ENCODE peak calls at places on chromosomes 13 and 19, in eight cellular contexts. D is PC-3, E is tibial artery, M is OCI-LY7, V is lung, H is BE2C, B is A673, J is fibroblast of lung. Y is an unnamed sample. For H3K4me1, the result is how much of the 10 kb centered on the place peaks cover.

GRCh38 chr13:40189885-40190655 is 476.4 kb downstream of the FOXO1 start:
- DNase-seq in J (peak), D (no peak), H (no peak), M (no peak), V (no peak), B (no peak), E (no peak), Y (no peak)

GRCh38 chr19:35621708-35622107 is 7.1 kb upstream of the RBM42 start:
- DNase-seq in J (no peak), D (no peak), B (no peak), M (no peak), H (no peak), E (no peak), V (no peak), Y (no peak)

GRCh38 chr13:41050041-41050440 is 11.3 kb upstream of the WBP4 start:
- DNase-seq in M (no peak), D (no peak), V (no peak), B (no peak), H (no peak), E (no peak), J (no peak), Y (no peak)

GRCh38 chr19:53898680-53899341 is 10.3 kb upstream of the CACNG7 start:
- DNase-seq in E (no peak), M (no peak), D (no peak), H (peak), V (no peak), B (peak), J (no peak), Y (no peak)

GRCh38 chr19:15154002-15154612 is 46.7 kb downstream of the NOTCH3 start:
- DNase-seq in B (peak), J (peak), H (peak), M (peak), V (no peak), D (peak), E (peak), Y (peak)

GRCh38 chr13:24063281-24063851 is 97.2 kb upstream of the SPATA13 start:
- DNase-seq in B (no peak), E (no peak), M (no peak), H (no peak), J (peak), V (no peak), D (no peak), Y (no peak)

GRCh38 chr19:17766543-17767131 is 15.4 kb downstream of the FCHO1 start:
- DNase-seq in E (peak), H (peak), B (peak), J (peak), D (peak), V (peak), M (peak), Y (peak)

GRCh38 chr19:18832331-18833140 is 777 bp downstream of the UPF1 start:
- DNase-seq in V (no peak), D (peak), J (no peak), E (no peak), B (no peak), M (peak), H (no peak), Y (no peak)

GRCh38 chr19:47362321-47362720 is 13.2 kb downstream of the DHX34 start:
- DNase-seq in J (no peak), D (no peak), E (no peak), M (no peak), B (no peak), V (no peak), H (no peak), Y (no peak)

GRCh38 chr13:94205896-94206295 is 273.6 kb downstream of the DCT start:
- DNase-seq in E (no peak), M (no peak), D (no peak), J (no peak), H (no peak), B (no peak), V (no peak), Y (no peak)

GRCh38 chr19:6219592-6220290 is 60.0 kb downstream of the MLLT1 start:
- DNase-seq in V (no peak), M (no peak), B (no peak), H (peak), J (no peak), E (no peak), D (no peak), Y (no peak)

GRCh38 chr19:6221878-6222746 is 57.7 kb downstream of the MLLT1 start:
- DNase-seq in D (no peak), M (no peak), J (no peak), E (no peak), V (no peak), B (no peak), H (no peak), Y (no peak)

GRCh38 chr19:6220385-6221191 is 59.2 kb downstream of the MLLT1 start:
- DNase-seq in H (no peak), D (no peak), E (peak), M (no peak), B (no peak), V (peak), J (no peak), Y (no peak)

GRCh38 chr19:6222884-6223283 is 56.9 kb downstream of the MLLT1 start:
- DNase-seq in B (no peak), D (no peak), H (no peak), J (no peak), E (no peak), V (no peak), M (no peak), Y (no peak)

GRCh38 chr19:6221220-6221877 is 58.4 kb downstream of the MLLT1 start:
- DNase-seq in V (no peak), B (no peak), H (no peak), J (no peak), M (no peak), D (no peak), E (peak), Y (no peak)
- H3K4me1 ChIP-seq in V (under half), B (under half), H (under half), J (under half), M (under half), D (under half), E (under half), Y (under half)

DNA sequence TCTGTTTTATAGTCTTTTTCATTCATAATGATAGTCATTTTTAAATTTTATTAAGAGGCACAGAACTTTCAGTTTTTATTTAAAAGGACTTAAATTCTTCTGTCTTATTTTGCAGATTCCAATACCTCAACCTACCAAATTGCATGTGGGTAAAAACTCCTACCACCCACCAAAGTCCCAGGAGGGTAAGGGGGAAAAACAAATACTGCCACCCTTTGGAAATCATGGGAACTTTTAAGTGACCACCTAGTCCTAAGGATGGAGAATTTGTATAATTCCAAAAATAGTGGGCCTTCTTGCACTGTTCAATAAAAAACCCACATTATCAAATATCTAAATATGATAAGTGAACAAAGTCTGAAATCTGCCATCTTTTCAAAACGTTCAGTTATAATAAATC is 9.7 kb downstream of the SUPT20H start:
- DNase-seq in E (no peak), M (no peak), J (no peak), D (no peak), H (no peak), B (no peak), V (no peak), Y (no peak)
- TF ChIP-seq CTCF in E (no peak), M (peak), J (peak), D (peak), H (peak), B (peak), V (no peak), Y (no peak)

GRCh38 chr19:44745386-44745831 is 3.1 kb upstream of the BCL3 start:
- DNase-seq in V (peak), B (peak), D (peak), J (peak), H (peak), E (peak), M (no peak), Y (peak)
- H3K4me1 ChIP-seq in V (under half), B (under half), D (half or more), J (under half), H (under half), E (half or more), M (under half), Y (half or more)

GRCh38 chr19:38384209-38385027 is 3.4 kb downstream of the GGN start:
- DNase-seq in D (peak), V (no peak), M (peak), E (no peak), B (no peak), J (peak), H (peak), Y (no peak)
- TF ChIP-seq CTCF in D (peak), V (no peak), M (peak), E (no peak), B (no peak), J (peak), H (peak), Y (no peak)

GRCh38 chr19:12939908-12940533 is 1.6 kb downstream of the CALR start:
- DNase-seq in M (no peak), E (no peak), H (no peak), D (no peak), V (no peak), J (no peak), B (no peak), Y (no peak)
- H3K4me1 ChIP-seq in M (half or more), E (under half), H (under half), D (under half), V (under half), J (under half), B (under half), Y (under half)

Y was measured in PC-9.